ENCODE peak calls at places on chromosome 22, in four cellular contexts. I, X, N and C are unnamed samples.

GRCh38 chr22:22953796-22954195 is 66.2 kb downstream of the IGLL5 start:
- DNase-seq in X (no peak), I (no peak), N (no peak), C (no peak)

GRCh38 chr22:48663297-48663696 is 1164.4 kb downstream of the BRD1 start:
- DNase-seq in X (no peak), I (peak), N (no peak), C (no peak)

GRCh38 chr22:22463855-22464540 is 44.5 kb downstream of the ZNF280B start:
- DNase-seq in N (no peak), I (peak), X (peak), C (peak)

GRCh38 chr22:44261861-44262595 is 50.7 kb downstream of the SHISAL1 start:
- DNase-seq in N (no peak), X (no peak), I (no peak), C (no peak)

GRCh38 chr22:27959335-27960090 is 40.5 kb upstream of the PITPNB start:
- DNase-seq in N (no peak), X (no peak), I (no peak), C (peak)

GRCh38 chr22:22156716-22157499 is 87.7 kb upstream of the VPREB1 start:
- DNase-seq in I (peak), X (peak), N (peak), C (peak)

GRCh38 chr22:40261783-40262182 is 84.1 kb downstream of the TNRC6B start:
- DNase-seq in N (no peak), I (no peak), X (no peak), C (no peak)

GRCh38 chr22:42001127-42001526 is 2.5 kb downstream of the WBP2NL start:
- DNase-seq in N (no peak), I (no peak), X (peak), C (peak)

GRCh38 chr22:43881091-43882061 is 10.4 kb downstream of the PNPLA5 start:
- DNase-seq in X (no peak), N (no peak), I (no peak), C (no peak)

GRCh38 chr22:25057013-25057881 is 104.7 kb downstream of the KIAA1671 start:
- DNase-seq in X (no peak), N (no peak), I (peak), C (peak)

GRCh38 chr22:20458530-20459151 is 21.0 kb upstream of the SCARF2 start:
- DNase-seq in X (no peak), I (no peak), N (no peak), C (no peak)

GRCh38 chr22:42642801-42643631 is 2.6 kb upstream of the ATP5MGL start:
- DNase-seq in N (no peak), X (no peak), I (peak), C (no peak)

GRCh38 chr22:36153756-36154155 is 6.8 kb downstream of the APOL3 start:
- DNase-seq in N (no peak), X (no peak), I (no peak), C (no peak)

GRCh38 chr22:26503758-26504157 is 8.5 kb downstream of the TFIP11 start:
- DNase-seq in N (no peak), I (no peak), X (no peak), C (no peak)

GRCh38 chr22:27537481-27537891 is 264.1 kb downstream of the MN1 start:
- DNase-seq in I (no peak), X (no peak), N (no peak), C (peak)

GRCh38 chr22:17397756-17398155 is 28.5 kb downstream of the CECR2 start:
- DNase-seq in I (no peak), X (no peak), N (no peak), C (no peak)

GRCh38 chr22:20807315-20807752 is 33.4 kb downstream of the SERPIND1 start:
- DNase-seq in I (peak), X (peak), N (no peak), C (no peak)

GRCh38 chr22:24440718-24441405 is 13.5 kb downstream of the ADORA2A start:
- DNase-seq in X (no peak), N (no peak), I (no peak), C (no peak)

GRCh38 chr22:34243023-34243422 is 322.7 kb upstream of the LARGE1 start:
- DNase-seq in I (no peak), N (no peak), X (no peak), C (no peak)

GRCh38 chr22:17792854-17793434 is 18.7 kb upstream of the BID start:
- DNase-seq in I (no peak), X (no peak), N (no peak), C (no peak)

GRCh38 chr22:26159886-26160285 is 9.4 kb upstream of the SEZ6L start:
- DNase-seq in N (no peak), X (no peak), I (no peak), C (no peak)

GRCh38 chr22:43171019-43171491 is 15.9 kb downstream of the TTLL12 start:
- DNase-seq in X (no peak), N (no peak), I (no peak), C (no peak)

GRCh38 chr22:19448076-19448607 is 631 bp upstream of the C22orf39 start:
- DNase-seq in X (peak), N (no peak), I (peak), C (no peak)

GRCh38 chr22:48581821-48582469 is 1245.7 kb downstream of the BRD1 start:
- DNase-seq in N (no peak), I (no peak), X (no peak), C (no peak)

GRCh38 chr22:42763965-42764480 is 43.4 kb upstream of the A4GALT start:
- DNase-seq in I (no peak), X (no peak), N (no peak), C (no peak)

GRCh38 chr22:19853058-19853878 is 1.4 kb downstream of the GNB1L start:
- DNase-seq in I (no peak), X (no peak), N (no peak), C (no peak)

DNA sequence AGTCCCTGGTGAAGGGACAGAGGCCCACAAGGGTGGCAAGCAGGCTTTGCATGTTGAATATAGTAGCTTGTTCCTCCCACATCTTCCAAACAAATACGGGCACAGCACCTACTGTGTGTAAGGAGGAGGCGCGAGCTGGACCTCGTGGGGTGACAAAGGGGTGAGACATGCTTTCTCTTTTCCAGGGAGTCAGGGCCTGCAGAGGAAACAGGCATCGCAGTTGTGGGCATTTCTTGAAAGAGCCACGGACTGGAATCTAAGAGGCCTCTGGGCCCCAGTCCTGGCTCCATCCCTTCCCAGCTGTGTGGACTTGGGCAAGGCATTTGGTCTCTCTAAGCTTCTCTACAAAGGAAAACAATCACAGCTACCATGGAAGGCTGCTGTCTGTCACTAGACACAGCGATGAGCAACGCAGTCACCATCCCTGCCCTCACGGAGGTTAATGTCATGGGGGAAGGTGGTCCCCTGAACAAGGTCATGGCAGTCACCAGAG is 13.0 kb upstream of the CDC42EP1 start:
- DNase-seq in I (no peak), X (no peak), N (no peak), C (no peak)
- H3K9ac ChIP-seq in I (no peak), X (peak), N (no peak), C (peak)

DNA sequence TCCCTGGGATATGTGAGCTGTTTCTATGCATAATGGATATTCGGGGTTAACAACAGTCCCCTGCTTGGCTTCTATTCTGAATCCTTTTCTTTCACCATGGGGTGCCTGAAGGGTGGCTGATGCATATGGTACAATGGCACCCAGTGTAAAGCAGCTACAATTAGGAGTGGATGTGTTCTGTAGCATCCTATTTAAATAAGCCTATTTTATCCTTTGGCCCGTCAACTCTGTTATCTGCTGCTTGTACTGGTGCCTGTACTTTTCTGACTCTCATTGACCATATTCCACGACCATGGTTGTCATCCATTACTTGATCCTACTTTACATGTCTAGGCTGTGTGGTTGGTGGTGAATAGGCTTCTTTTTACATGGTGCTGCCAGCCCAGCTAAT is 1.3 kb downstream of the TUG1 start:
- DNase-seq in X (no peak), I (no peak), N (no peak), C (no peak)
- TF ChIP-seq FOS in X (no peak), I (no peak), N (no peak), C (no peak)

DNA sequence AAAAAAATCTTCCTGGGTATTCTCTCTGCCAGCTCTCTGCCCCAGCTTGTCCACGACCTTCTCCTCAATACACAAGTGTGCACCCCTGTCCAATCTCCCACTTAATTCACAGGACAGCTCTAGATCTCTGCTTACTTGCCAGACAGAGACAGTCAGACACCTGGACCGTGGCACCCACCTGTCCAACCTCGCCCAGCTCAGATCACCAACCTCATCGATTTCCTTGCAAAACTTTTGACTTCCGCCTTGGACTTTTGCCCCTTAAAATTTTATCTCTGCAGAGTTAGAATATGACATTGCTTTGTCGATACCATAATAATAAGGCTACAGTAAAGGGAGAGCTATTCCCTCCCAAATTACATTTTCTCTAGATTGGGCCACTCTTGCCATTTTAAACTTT is 10.4 kb downstream of the LMF2 start:
- DNase-seq in X (no peak), N (no peak), I (no peak), C (no peak)
- H3K9ac ChIP-seq in X (no peak), N (no peak), I (no peak), C (no peak)

GRCh38 chr22:29031236-29031982 is 30.2 kb downstream of the C22orf31 start:
- DNase-seq in N (no peak), X (peak), I (peak), C (peak)
- TF ChIP-seq FOS in N (no peak), X (peak), I (peak), C (peak)

DNA sequence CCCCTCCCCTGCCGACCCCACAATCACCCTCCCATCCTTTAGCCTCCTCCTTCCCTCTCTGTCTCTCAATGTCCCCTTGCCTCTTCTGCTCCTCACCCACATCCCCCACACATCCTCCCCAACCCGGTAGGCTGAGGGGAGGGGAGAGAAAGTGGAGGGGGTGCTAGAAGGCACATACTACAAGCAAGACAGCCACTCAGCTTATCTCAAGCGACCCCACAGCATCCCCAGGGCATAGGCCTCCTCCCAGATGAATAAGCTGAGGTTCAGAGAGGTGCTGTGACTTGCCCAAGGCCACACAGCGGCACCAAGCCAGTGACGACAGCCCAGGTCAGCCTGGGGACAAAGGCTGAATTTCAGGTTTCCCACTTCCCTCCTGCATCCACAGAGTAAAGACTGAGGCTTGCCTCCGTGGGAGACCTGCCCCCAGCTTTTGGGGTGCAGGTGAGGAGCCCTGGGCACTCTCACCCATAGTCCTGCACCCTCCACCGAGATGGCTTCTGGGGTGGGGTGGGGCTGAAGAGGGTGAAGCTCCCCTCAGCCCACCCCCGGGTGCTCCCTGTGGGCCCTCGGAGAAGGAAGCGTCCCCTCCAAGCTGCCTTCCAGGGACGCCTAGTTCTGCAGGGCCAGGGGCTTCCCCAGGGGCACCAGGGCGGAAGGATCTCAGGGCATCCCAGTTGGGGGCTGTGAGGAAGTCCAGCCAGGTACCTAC is 511 bp downstream of the RAC2 start:
- DNase-seq in X (no peak), I (no peak), N (no peak), C (no peak)
- H3K9ac ChIP-seq in X (peak), I (peak), N (peak), C (peak)